ENCODE peak calls at places on chromosomes 11 and 22, in eight cellular contexts. W is iris pigment epithelial cell; I is astrocyte of the spinal cord; X is NCI-H1105; J is WTC11; F is stimulated activated CD8-positive, alpha-beta memory T cell treated with anti-CD3 and anti-CD28 coated beads, Interleukin-2, amount 100 ng/mL, for 48 hours; Z is T follicular helper cell; G is CD8-positive, alpha-beta T cell. Q is an unnamed sample.

GRCh38 chr22:43253839-43254238 is 66.9 kb upstream of the TTLL12 start:
- DNase-seq in W (no peak), I (no peak), X (no peak), J (no peak), F (no peak), Z (no peak), G (no peak), Q (no peak)

GRCh38 chr11:117823294-117823940 is 1.1 kb downstream of the FXYD2 start:
- DNase-seq in W (no peak), I (no peak), X (no peak), J (peak), F (no peak), Z (no peak), G (no peak), Q (peak)

GRCh38 chr22:27642104-27642800 is 159.3 kb downstream of the MN1 start:
- DNase-seq in W (no peak), I (no peak), X (no peak), J (no peak), F (no peak), Z (no peak), G (no peak), Q (no peak)

GRCh38 chr11:116379185-116379828 is 393.5 kb downstream of the BUD13 start:
- DNase-seq in W (no peak), I (peak), X (no peak), J (peak), F (no peak), Z (no peak), G (no peak), Q (peak)

GRCh38 chr11:19722702-19723101 is 10.1 kb downstream of the NAV2 start:
- DNase-seq in W (no peak), I (no peak), X (no peak), J (no peak), F (no peak), Z (no peak), G (no peak), Q (no peak)

GRCh38 chr11:83220279-83220678 is 26.8 kb downstream of the ANKRD42 start:
- DNase-seq in W (no peak), I (no peak), X (peak), J (no peak), F (no peak), Z (no peak), G (no peak), Q (no peak)

GRCh38 chr11:33689089-33689488 is 11.5 kb downstream of the C11orf91 start:
- DNase-seq in W (no peak), I (no peak), X (no peak), J (no peak), F (no peak), Z (no peak), G (no peak), Q (no peak)

GRCh38 chr11:92475824-92476223 is 251.2 kb downstream of the FAT3 start:
- DNase-seq in W (no peak), I (no peak), X (no peak), J (no peak), F (no peak), Z (no peak), G (no peak), Q (no peak)

GRCh38 chr11:65575568-65576231 is at the start of gene EHBP1L1:
- DNase-seq in W (peak), I (peak), X (no peak), J (no peak), F (peak), Z (peak), G (peak), Q (peak)

GRCh38 chr11:108551653-108552462 is 41.7 kb downstream of the EXPH5 start:
- DNase-seq in W (peak), I (peak), X (no peak), J (no peak), F (no peak), Z (no peak), G (no peak), Q (no peak)

GRCh38 chr11:1337647-1338007 is 28.2 kb upstream of the TOLLIP start:
- DNase-seq in W (no peak), I (no peak), X (no peak), J (no peak), F (no peak), Z (no peak), G (no peak), Q (peak)

GRCh38 chr22:39959640-39960447 is at the start of gene TMA7B:
- DNase-seq in W (peak), I (peak), X (no peak), J (peak), F (no peak), Z (peak), G (no peak), Q (peak)

GRCh38 chr11:44766972-44767278 is 40.2 kb downstream of the TSPAN18 start:
- DNase-seq in W (peak), I (peak), X (no peak), J (no peak), F (no peak), Z (no peak), G (no peak), Q (peak)

GRCh38 chr11:92762175-92762574 is 207.3 kb upstream of the MTNR1B start:
- DNase-seq in W (no peak), I (no peak), X (no peak), J (no peak), F (no peak), Z (no peak), G (no peak), Q (no peak)

GRCh38 chr11:88398372-88399140 is 61.0 kb upstream of the CTSC start:
- DNase-seq in W (peak), I (peak), X (no peak), J (no peak), F (no peak), Z (no peak), G (no peak), Q (no peak)

GRCh38 chr22:41914611-41915034 is 251 bp downstream of the SHISA8 start:
- DNase-seq in W (no peak), I (no peak), X (no peak), J (no peak), F (no peak), Z (no peak), G (no peak), Q (no peak)

GRCh38 chr11:120985718-120986569 is 38.0 kb upstream of the TBCEL start:
- DNase-seq in W (peak), I (peak), X (peak), J (peak), F (peak), Z (peak), G (peak), Q (peak)

GRCh38 chr11:65428578-65429068 is 6.0 kb downstream of the NEAT1 start:
- DNase-seq in W (peak), I (peak), X (no peak), J (no peak), F (no peak), Z (no peak), G (no peak), Q (no peak)

GRCh38 chr11:40445391-40445790 is 1014.1 kb downstream of the LRRC4C start:
- DNase-seq in W (no peak), I (no peak), X (no peak), J (no peak), F (no peak), Z (no peak), G (no peak), Q (no peak)

Q was measured in activated CD4-positive, alpha-beta memory T cell treated with anti-CD3 and anti-CD28 coated beads for 36 hours.